ENCODE peak calls at places on chromosomes 6 and 20, in eight cellular contexts. One of them, this sample, is unnamed.

GRCh38 chr20:57474816-57475215 is 50.1 kb downstream of the CTCFL start:
- DNase-seq in small intestine: no peak
- DNase-seq in Panc1: no peak
- DNase-seq in right lobe of liver: peak; percentile 45
- DNase-seq in mesendoderm: no peak
- DNase-seq in heart right ventricle: no peak
- DNase-seq in HCT116: no peak
- DNase-seq in tibial artery: peak; percentile 19
- DNase-seq in this sample: peak; percentile 75

GRCh38 chr6:81148726-81149125 is 603.8 kb downstream of the TENT5A start:
- DNase-seq in small intestine: no peak
- DNase-seq in Panc1: no peak
- DNase-seq in right lobe of liver: no peak
- DNase-seq in mesendoderm: no peak
- DNase-seq in heart right ventricle: no peak
- DNase-seq in HCT116: no peak
- DNase-seq in tibial artery: no peak
- DNase-seq in this sample: no peak

GRCh38 chr6:25671652-25672051 is 19.6 kb downstream of the SCGN start:
- DNase-seq in small intestine: no peak
- DNase-seq in Panc1: no peak
- DNase-seq in right lobe of liver: no peak
- DNase-seq in mesendoderm: no peak
- DNase-seq in heart right ventricle: no peak
- DNase-seq in HCT116: no peak
- DNase-seq in tibial artery: no peak
- DNase-seq in this sample: no peak

GRCh38 chr6:18081025-18081668 is 41.3 kb downstream of the NHLRC1 start:
- DNase-seq in small intestine: no peak
- DNase-seq in Panc1: no peak
- DNase-seq in right lobe of liver: no peak
- DNase-seq in mesendoderm: no peak
- DNase-seq in heart right ventricle: no peak
- DNase-seq in HCT116: no peak
- DNase-seq in tibial artery: no peak
- DNase-seq in this sample: no peak

GRCh38 chr6:122749451-122750050 is 30.0 kb upstream of the FABP7 start:
- DNase-seq in small intestine: no peak
- DNase-seq in Panc1: no peak
- DNase-seq in right lobe of liver: no peak
- DNase-seq in mesendoderm: no peak
- DNase-seq in heart right ventricle: no peak
- DNase-seq in HCT116: no peak
- DNase-seq in tibial artery: no peak
- DNase-seq in this sample: no peak

GRCh38 chr6:14747881-14748520 is 497.9 kb upstream of the JARID2 start:
- DNase-seq in small intestine: no peak
- DNase-seq in Panc1: no peak
- DNase-seq in right lobe of liver: no peak
- DNase-seq in mesendoderm: no peak
- DNase-seq in heart right ventricle: no peak
- DNase-seq in HCT116: no peak
- DNase-seq in tibial artery: no peak
- DNase-seq in this sample: no peak

GRCh38 chr6:141610741-141611140 is 522.0 kb upstream of the GJE1 start:
- DNase-seq in small intestine: no peak
- DNase-seq in Panc1: no peak
- DNase-seq in right lobe of liver: no peak
- DNase-seq in mesendoderm: peak; percentile 46
- DNase-seq in heart right ventricle: no peak
- DNase-seq in HCT116: peak; percentile 10
- DNase-seq in tibial artery: no peak
- DNase-seq in this sample: no peak

GRCh38 chr6:63844287-63844686 is 208.7 kb downstream of the PHF3 start:
- DNase-seq in small intestine: no peak
- DNase-seq in Panc1: no peak
- DNase-seq in right lobe of liver: no peak
- DNase-seq in mesendoderm: no peak
- DNase-seq in heart right ventricle: no peak
- DNase-seq in HCT116: no peak
- DNase-seq in tibial artery: no peak
- DNase-seq in this sample: no peak

GRCh38 chr6:35011096-35012041 is 122.3 kb downstream of the ANKS1A start:
- DNase-seq in small intestine: no peak
- DNase-seq in Panc1: no peak
- DNase-seq in right lobe of liver: no peak
- DNase-seq in mesendoderm: no peak
- DNase-seq in heart right ventricle: no peak
- DNase-seq in HCT116: no peak
- DNase-seq in tibial artery: no peak
- DNase-seq in this sample: no peak

GRCh38 chr6:31791324-31792089 is 4.0 kb downstream of the VARS1 start:
- DNase-seq in small intestine: no peak
- DNase-seq in Panc1: no peak
- DNase-seq in right lobe of liver: no peak
- DNase-seq in mesendoderm: peak; percentile 82
- DNase-seq in heart right ventricle: no peak
- DNase-seq in HCT116: no peak
- DNase-seq in tibial artery: no peak
- DNase-seq in this sample: no peak

GRCh38 chr6:34234667-34235604 is 1.7 kb upstream of the HMGA1 start:
- DNase-seq in small intestine: peak; percentile 37
- DNase-seq in Panc1: no peak
- DNase-seq in right lobe of liver: no peak
- DNase-seq in mesendoderm: peak; percentile 99
- DNase-seq in heart right ventricle: peak; percentile 28
- DNase-seq in HCT116: no peak
- DNase-seq in tibial artery: no peak
- DNase-seq in this sample: no peak

GRCh38 chr6:101830501-101831031 is 437.1 kb downstream of the GRIK2 start:
- DNase-seq in small intestine: no peak
- DNase-seq in Panc1: no peak
- DNase-seq in right lobe of liver: no peak
- DNase-seq in mesendoderm: peak; percentile 6
- DNase-seq in heart right ventricle: no peak
- DNase-seq in HCT116: no peak
- DNase-seq in tibial artery: no peak
- DNase-seq in this sample: no peak

GRCh38 chr20:34621383-34622367 is 55.2 kb downstream of the PIGU start:
- DNase-seq in small intestine: peak; percentile 65
- DNase-seq in Panc1: no peak
- DNase-seq in right lobe of liver: no peak
- DNase-seq in mesendoderm: no peak
- DNase-seq in heart right ventricle: no peak
- DNase-seq in HCT116: no peak
- DNase-seq in tibial artery: no peak
- DNase-seq in this sample: peak; percentile 85

GRCh38 chr20:52071136-52071535 is 120.4 kb downstream of the ZFP64 start:
- DNase-seq in small intestine: no peak
- DNase-seq in Panc1: no peak
- DNase-seq in right lobe of liver: no peak
- DNase-seq in mesendoderm: no peak
- DNase-seq in heart right ventricle: no peak
- DNase-seq in HCT116: no peak
- DNase-seq in tibial artery: no peak
- DNase-seq in this sample: no peak

GRCh38 chr6:70520575-70520974 is 46.2 kb upstream of the SDHAF4 start:
- DNase-seq in small intestine: no peak
- DNase-seq in Panc1: peak; percentile 8
- DNase-seq in right lobe of liver: no peak
- DNase-seq in mesendoderm: peak; percentile 16
- DNase-seq in heart right ventricle: no peak
- DNase-seq in HCT116: no peak
- DNase-seq in tibial artery: no peak
- DNase-seq in this sample: no peak

GRCh38 chr6:87698618-87699017 is 3.4 kb downstream of the AKIRIN2 start:
- DNase-seq in small intestine: peak; percentile 48
- DNase-seq in Panc1: no peak
- DNase-seq in right lobe of liver: no peak
- DNase-seq in mesendoderm: no peak
- DNase-seq in heart right ventricle: no peak
- DNase-seq in HCT116: no peak
- DNase-seq in tibial artery: no peak
- DNase-seq in this sample: no peak

GRCh38 chr6:148999501-148999900 is 252.7 kb downstream of the UST start:
- DNase-seq in small intestine: no peak
- DNase-seq in Panc1: no peak
- DNase-seq in right lobe of liver: no peak
- DNase-seq in mesendoderm: no peak
- DNase-seq in heart right ventricle: no peak
- DNase-seq in HCT116: no peak
- DNase-seq in tibial artery: no peak
- DNase-seq in this sample: no peak

DNA sequence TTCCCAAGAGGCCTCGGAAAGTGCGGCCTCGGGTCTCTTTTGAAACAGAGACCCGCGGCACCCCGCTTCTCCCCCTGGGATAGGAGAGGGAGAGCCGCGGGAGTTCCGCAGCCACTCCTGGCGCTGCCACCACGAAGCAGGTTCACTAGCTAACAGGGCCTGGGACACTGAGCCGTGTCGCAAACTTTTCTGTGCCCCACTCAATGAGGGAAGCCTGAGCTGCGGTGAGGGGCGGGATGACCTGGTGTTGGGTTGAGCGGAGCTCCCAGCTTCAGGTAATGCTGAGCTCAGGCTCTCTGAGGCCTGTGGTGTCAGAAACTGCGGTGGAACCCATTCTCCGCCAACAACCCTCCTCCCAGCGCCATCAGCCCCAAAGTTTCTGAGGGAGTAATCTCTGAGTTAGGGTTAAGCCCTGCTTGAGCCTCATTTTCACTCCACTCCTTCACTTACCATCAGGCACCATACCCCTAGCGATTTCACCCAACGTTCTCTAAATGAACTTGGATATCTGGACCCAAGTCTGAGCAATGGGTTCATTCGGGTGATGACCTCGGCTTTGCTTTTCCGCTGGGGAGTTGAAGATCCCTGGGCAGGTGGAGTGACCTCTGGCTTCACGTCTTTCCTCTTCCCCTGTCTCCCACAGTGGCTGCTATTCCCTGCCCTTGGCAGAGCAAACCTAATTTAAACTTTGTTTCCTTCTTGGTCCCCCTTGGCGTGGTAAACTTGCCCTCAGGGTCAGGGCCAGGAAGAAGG is 7.6 kb upstream of the TFAP2A start:
- DNase-seq in small intestine: no peak
- DNase-seq in Panc1: no peak
- DNase-seq in right lobe of liver: no peak
- DNase-seq in mesendoderm: no peak
- DNase-seq in heart right ventricle: no peak
- DNase-seq in HCT116: no peak
- DNase-seq in tibial artery: no peak
- DNase-seq in this sample: no peak
- H3K27me3 ChIP-seq in small intestine: peaks cover 77% of the 10 kb centered on the region
- H3K27me3 ChIP-seq in Panc1: no peaks in the 10 kb centered on the region
- H3K27me3 ChIP-seq in right lobe of liver: peaks cover 13% of the 10 kb centered on the region
- H3K27me3 ChIP-seq in mesendoderm: peaks cover 44% of the 10 kb centered on the region
- H3K27me3 ChIP-seq in heart right ventricle: peaks cover 99% of the 10 kb centered on the region
- H3K27me3 ChIP-seq in HCT116: no peaks in the 10 kb centered on the region
- H3K27me3 ChIP-seq in tibial artery: peaks cover 81% of the 10 kb centered on the region
- H3K27me3 ChIP-seq in this sample: no peaks in the 10 kb centered on the region

GRCh38 chr6:158869010-158869603 is 49.9 kb upstream of the EZR start:
- DNase-seq in small intestine: peak; percentile 82
- DNase-seq in Panc1: no peak
- DNase-seq in right lobe of liver: no peak
- DNase-seq in mesendoderm: peak; percentile 83
- DNase-seq in heart right ventricle: no peak
- DNase-seq in HCT116: peak; percentile 89
- DNase-seq in tibial artery: no peak
- DNase-seq in this sample: no peak

GRCh38 chr6:158870418-158870957 is 51.3 kb upstream of the EZR start:
- DNase-seq in small intestine: no peak
- DNase-seq in Panc1: no peak
- DNase-seq in right lobe of liver: no peak
- DNase-seq in mesendoderm: no peak
- DNase-seq in heart right ventricle: no peak
- DNase-seq in HCT116: no peak
- DNase-seq in tibial artery: no peak
- DNase-seq in this sample: no peak

GRCh38 chr6:158868122-158868480 is 48.9 kb upstream of the EZR start:
- DNase-seq in small intestine: no peak
- DNase-seq in Panc1: no peak
- DNase-seq in right lobe of liver: no peak
- DNase-seq in mesendoderm: no peak
- DNase-seq in heart right ventricle: no peak
- DNase-seq in HCT116: no peak
- DNase-seq in tibial artery: no peak
- DNase-seq in this sample: no peak

GRCh38 chr6:158867381-158868121 is 48.4 kb upstream of the EZR start:
- DNase-seq in small intestine: peak; percentile 80
- DNase-seq in Panc1: no peak
- DNase-seq in right lobe of liver: no peak
- DNase-seq in mesendoderm: no peak
- DNase-seq in heart right ventricle: no peak
- DNase-seq in HCT116: peak; percentile 85
- DNase-seq in tibial artery: no peak
- DNase-seq in this sample: no peak

GRCh38 chr6:158869604-158870417 is 50.6 kb upstream of the EZR start:
- DNase-seq in small intestine: peak; percentile 99
- DNase-seq in Panc1: peak; percentile 94
- DNase-seq in right lobe of liver: peak; percentile 91
- DNase-seq in mesendoderm: peak; percentile 92
- DNase-seq in heart right ventricle: peak; percentile 89
- DNase-seq in HCT116: peak; percentile 99
- DNase-seq in tibial artery: peak; percentile 86
- DNase-seq in this sample: peak; percentile 94
- H3K27ac ChIP-seq in small intestine: peak overlapping the region; percentile 99
- H3K27ac ChIP-seq in Panc1: peak overlapping the region; percentile 95
- H3K27ac ChIP-seq in right lobe of liver: peak overlapping the region; percentile 61
- H3K27ac ChIP-seq in mesendoderm: no peak overlapping the region
- H3K27ac ChIP-seq in heart right ventricle: peak overlapping the region; percentile 65
- H3K27ac ChIP-seq in HCT116: peak overlapping the region; percentile 99
- H3K27ac ChIP-seq in tibial artery: peak overlapping the region; percentile 54
- H3K27ac ChIP-seq in this sample: peak overlapping the region; percentile 77

GRCh38 chr6:28337103-28337520 is 1.2 kb upstream of the ZSCAN31 start:
- DNase-seq in small intestine: no peak
- DNase-seq in Panc1: no peak
- DNase-seq in right lobe of liver: no peak
- DNase-seq in mesendoderm: no peak
- DNase-seq in heart right ventricle: no peak
- DNase-seq in HCT116: no peak
- DNase-seq in tibial artery: no peak
- DNase-seq in this sample: no peak
- H3K4me3 ChIP-seq in small intestine: no peak overlapping the region
- H3K4me3 ChIP-seq in Panc1: peak overlapping the region; percentile 86
- H3K4me3 ChIP-seq in right lobe of liver: no peak overlapping the region
- H3K4me3 ChIP-seq in mesendoderm: no peak overlapping the region
- H3K4me3 ChIP-seq in heart right ventricle: peak overlapping the region; percentile 66
- H3K4me3 ChIP-seq in HCT116: peak overlapping the region; percentile 72
- H3K4me3 ChIP-seq in tibial artery: peak overlapping the region; percentile 77
- H3K4me3 ChIP-seq in this sample: no peak overlapping the region

DNA sequence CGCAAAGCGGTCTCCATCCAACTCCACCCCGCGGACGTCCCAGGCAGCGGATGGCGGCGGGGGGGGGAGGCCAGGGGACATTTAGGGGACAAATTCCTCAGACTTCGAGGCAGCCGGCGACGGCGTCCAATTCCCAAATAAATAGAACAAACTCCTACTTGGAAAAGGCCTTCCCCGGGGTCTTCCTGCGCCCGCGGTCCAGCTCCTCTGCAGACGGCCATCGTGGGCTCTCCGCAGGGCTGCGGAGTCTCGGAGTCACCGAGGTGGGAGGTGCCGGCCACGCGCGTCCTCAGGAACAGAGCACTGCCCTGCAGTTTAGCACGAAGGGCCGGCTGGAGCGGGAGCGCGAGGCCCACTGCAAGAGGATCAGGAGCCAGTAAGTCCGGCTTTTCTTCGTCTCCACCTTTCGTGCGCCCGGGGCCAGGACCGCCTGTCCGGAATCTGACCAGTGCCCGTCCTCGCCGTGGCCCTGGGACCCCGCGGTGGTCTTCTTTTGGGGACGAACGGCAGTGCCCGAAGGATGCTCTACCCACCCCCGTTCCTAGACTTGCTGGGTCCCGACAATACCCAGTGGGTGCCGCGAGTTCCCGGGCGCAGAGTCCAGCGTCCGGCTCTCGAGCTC is 1.4 kb downstream of the BHLHE23 start:
- DNase-seq in small intestine: no peak
- DNase-seq in Panc1: no peak
- DNase-seq in right lobe of liver: no peak
- DNase-seq in mesendoderm: no peak
- DNase-seq in heart right ventricle: no peak
- DNase-seq in HCT116: no peak
- DNase-seq in tibial artery: no peak
- DNase-seq in this sample: no peak
- H3K27me3 ChIP-seq in small intestine: peaks cover 61% of the 10 kb centered on the region
- H3K27me3 ChIP-seq in Panc1: peaks cover 6% of the 10 kb centered on the region
- H3K27me3 ChIP-seq in right lobe of liver: peaks cover 14% of the 10 kb centered on the region
- H3K27me3 ChIP-seq in mesendoderm: peaks cover 61% of the 10 kb centered on the region
- H3K27me3 ChIP-seq in heart right ventricle: peaks cover 98% of the 10 kb centered on the region
- H3K27me3 ChIP-seq in HCT116: no peaks in the 10 kb centered on the region
- H3K27me3 ChIP-seq in tibial artery: peaks cover 91% of the 10 kb centered on the region
- H3K27me3 ChIP-seq in this sample: peaks cover 98% of the 10 kb centered on the region